ENCODE peak calls at places on chromosomes 11 and 22, in seven cellular contexts. M, V, B, F, N, D and H are unnamed samples.
A peak's percentile ranks its signal among the peaks of the same experiment; 100 is the strongest.

GRCh38 chr11:45577755-45578154 is 87.7 kb downstream of the CHST1 start:
- DNase-seq in M (no peak), V (no peak), B (no peak), F (no peak), N (no peak), D (no peak), H (no peak)

GRCh38 chr11:46489668-46490560 is 98.3 kb upstream of the CHRM4 start:
- DNase-seq in M (no peak), V (no peak), B (no peak), F (no peak), N (no peak), D (no peak), H (no peak)

GRCh38 chr11:71454470-71455113 is 1.6 kb downstream of the NADSYN1 start:
- DNase-seq in M (no peak), V (no peak), B (no peak), F (no peak), N (no peak), D (no peak), H (peak; percentile 22)

GRCh38 chr11:111325259-111325658 is 26.9 kb downstream of the POU2AF3 start:
- DNase-seq in M (no peak), V (no peak), B (no peak), F (no peak), N (no peak), D (no peak), H (no peak)

GRCh38 chr11:134124660-134125451 is 56.0 kb downstream of the JAM3 start:
- DNase-seq in M (peak; percentile 70), V (peak; percentile 65), B (no peak), F (peak; percentile 23), N (peak; percentile 52), D (no peak), H (peak; percentile 83)

GRCh38 chr11:124669193-124669592 is 4.3 kb downstream of the SIAE start:
- DNase-seq in M (no peak), V (peak; percentile 20), B (peak; percentile 40), F (peak; percentile 26), N (peak; percentile 27), D (no peak), H (no peak)

GRCh38 chr11:134342572-134343340 is 11.0 kb downstream of the GLB1L2 start:
- DNase-seq in M (no peak), V (no peak), B (no peak), F (no peak), N (no peak), D (no peak), H (peak; percentile 65)

GRCh38 chr11:64687641-64688533 is 35.1 kb downstream of the NRXN2 start:
- DNase-seq in M (peak; percentile 56), V (no peak), B (no peak), F (no peak), N (peak; percentile 41), D (no peak), H (peak; percentile 74)

GRCh38 chr22:19872779-19873137 is 18.1 kb upstream of the GNB1L start:
- DNase-seq in M (peak; percentile 63), V (no peak), B (no peak), F (peak; percentile 15), N (peak; percentile 17), D (no peak), H (peak; percentile 66)

GRCh38 chr11:86172894-86173293 is 71.7 kb upstream of the EED start:
- DNase-seq in M (no peak), V (no peak), B (no peak), F (no peak), N (no peak), D (no peak), H (no peak)

GRCh38 chr22:46047841-46048595 is 71.1 kb upstream of the WNT7B start:
- DNase-seq in M (peak; percentile 71), V (peak; percentile 18), B (no peak), F (no peak), N (peak; percentile 17), D (no peak), H (peak; percentile 49)
- H3K4me1 ChIP-seq in M (peaks cover 66% of the 10 kb centered on the region), V (peaks cover 20% of the 10 kb centered on the region), B (peaks cover 32% of the 10 kb centered on the region), F (peaks cover 66% of the 10 kb centered on the region), N (peaks cover 37% of the 10 kb centered on the region), D (peaks cover 60% of the 10 kb centered on the region), H (peaks cover 26% of the 10 kb centered on the region)

DNA sequence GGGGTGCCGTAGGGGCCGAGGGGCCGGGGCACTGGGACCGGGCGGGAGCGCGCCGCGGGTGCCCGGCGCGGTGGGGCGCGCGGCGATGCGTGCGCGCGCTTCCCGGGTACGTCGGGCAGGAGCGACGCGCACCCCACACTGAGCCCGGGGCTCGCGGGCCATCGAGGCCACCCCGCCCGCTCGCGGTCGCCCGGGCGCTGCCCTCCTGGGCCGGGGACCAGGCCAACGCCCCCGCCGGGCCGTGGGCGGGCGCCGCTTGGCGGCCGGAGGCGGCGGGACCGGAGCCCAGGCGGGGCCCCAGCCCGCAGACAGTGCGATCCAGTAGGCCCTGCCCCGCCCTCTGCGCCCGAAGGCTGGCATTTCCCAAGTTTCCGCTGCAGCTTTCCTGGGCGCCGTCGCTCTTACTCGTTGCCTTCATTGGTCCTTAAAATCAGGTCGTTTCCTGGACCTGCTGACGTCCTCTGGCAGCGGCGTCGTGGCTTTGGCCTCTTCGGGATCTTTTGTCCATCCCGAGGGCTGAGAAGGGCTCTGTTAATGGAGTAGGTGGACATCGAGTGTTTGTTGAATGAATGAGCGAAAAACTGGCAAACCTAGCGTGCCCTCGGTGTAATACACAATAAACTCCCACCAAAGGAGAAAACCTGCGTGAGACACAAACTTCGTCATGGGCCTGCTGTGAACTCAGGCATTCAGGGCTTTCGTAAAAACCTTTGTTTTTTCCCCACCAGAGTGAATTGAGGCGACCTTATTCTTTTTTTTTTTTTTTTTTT is 638 bp downstream of the PARVA start:
- DNase-seq in M (peak; percentile 91), V (peak; percentile 86), B (no peak), F (peak; percentile 80), N (peak; percentile 77), D (peak; percentile 32), H (peak; percentile 89)
- H3K4me1 ChIP-seq in M (peaks cover 9% of the 10 kb centered on the region), V (peaks cover 6% of the 10 kb centered on the region), B (peaks cover 8% of the 10 kb centered on the region), F (peaks cover under 1% of the 10 kb centered on the region), N (peaks cover 13% of the 10 kb centered on the region), D (peaks cover 17% of the 10 kb centered on the region), H (peaks cover 7% of the 10 kb centered on the region)

DNA sequence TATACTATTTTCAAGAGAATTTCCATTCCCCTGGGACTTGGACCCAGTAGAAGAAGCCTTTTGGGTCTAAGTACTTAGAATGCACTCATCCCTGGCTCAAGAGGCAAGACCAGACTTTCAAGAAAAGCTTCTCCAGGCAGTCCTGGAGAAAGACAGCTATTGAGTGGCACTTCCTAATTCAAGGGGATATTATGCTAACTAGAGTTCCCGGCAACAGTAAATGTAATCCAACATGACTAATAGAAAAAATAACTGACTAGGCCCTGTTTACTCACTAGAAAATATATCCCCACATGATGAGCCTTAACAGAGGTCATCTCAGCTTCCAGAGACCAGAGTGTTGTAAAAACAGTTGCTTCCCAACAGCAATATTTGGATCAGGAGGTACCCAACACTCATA is 47.2 kb upstream of the AKIP1 start:
- DNase-seq in M (no peak), V (no peak), B (no peak), F (no peak), N (no peak), D (no peak), H (no peak)
- H3K4me1 ChIP-seq in M (peaks cover 16% of the 10 kb centered on the region), V (no peaks in the 10 kb centered on the region), B (no peaks in the 10 kb centered on the region), F (no peaks in the 10 kb centered on the region), N (peaks cover 8% of the 10 kb centered on the region), D (no peaks in the 10 kb centered on the region), H (peaks cover 2% of the 10 kb centered on the region)

GRCh38 chr11:68350759-68351449 is 38.5 kb downstream of the LRP5 start:
- DNase-seq in M (no peak), V (no peak), B (no peak), F (no peak), N (no peak), D (no peak), H (no peak)
- H3K4me1 ChIP-seq in M (peaks cover 55% of the 10 kb centered on the region), V (peaks cover 14% of the 10 kb centered on the region), B (no peaks in the 10 kb centered on the region), F (peaks cover 10% of the 10 kb centered on the region), N (peaks cover 24% of the 10 kb centered on the region), D (peaks cover 51% of the 10 kb centered on the region), H (peaks cover 34% of the 10 kb centered on the region)